ENCODE peak calls at places on chromosome 15, in four cellular contexts. L is GM20000, P is ELF-1, C is HTR-8/SVneo. Z is an unnamed sample.

GRCh38 chr15:63466378-63467192 is 37.8 kb upstream of the USP3 start:
- DNase-seq in L (peak; percentile 85), P (peak; percentile 76), C (peak; percentile 69), Z (peak; percentile 80)

GRCh38 chr15:23690015-23690414 is 2.9 kb upstream of the NDN start:
- DNase-seq in L (no peak), P (no peak), C (no peak), Z (no peak)

GRCh38 chr15:44468713-44469385 is 41.4 kb downstream of the CTDSPL2 start:
- DNase-seq in L (no peak), P (no peak), C (peak; percentile 11), Z (no peak)

GRCh38 chr15:48718646-48719045 is 73.1 kb upstream of the FBN1 start:
- DNase-seq in L (no peak), P (no peak), C (no peak), Z (peak; percentile 17)

GRCh38 chr15:73125219-73125618 is 73.0 kb downstream of the NEO1 start:
- DNase-seq in L (no peak), P (no peak), C (no peak), Z (no peak)

GRCh38 chr15:88897456-88898194 is 2.3 kb upstream of the HAPLN3 start:
- DNase-seq in L (no peak), P (peak; percentile 77), C (peak; percentile 75), Z (peak; percentile 79)

GRCh38 chr15:56608140-56608778 is 125.0 kb downstream of the ZNF280D start:
- DNase-seq in L (peak; percentile 59), P (no peak), C (no peak), Z (no peak)

GRCh38 chr15:39466428-39466827 is 114.5 kb upstream of the THBS1 start:
- DNase-seq in L (no peak), P (no peak), C (no peak), Z (no peak)

GRCh38 chr15:92845109-92845508 is 55.0 kb upstream of the CHD2 start:
- DNase-seq in L (peak; percentile 41), P (no peak), C (no peak), Z (no peak)

GRCh38 chr15:81360491-81360890 is 13.5 kb downstream of the TMC3 start:
- DNase-seq in L (no peak), P (no peak), C (no peak), Z (no peak)

GRCh38 chr15:92346063-92346462 is 47.6 kb upstream of the ST8SIA2 start:
- DNase-seq in L (no peak), P (peak; percentile 5), C (no peak), Z (no peak)

GRCh38 chr15:96418146-96418545 is 87.6 kb downstream of the NR2F2 start:
- DNase-seq in L (no peak), P (no peak), C (no peak), Z (no peak)

Z was measured in tibial nerve.